ENCODE peak calls at places on chromosomes 11 and 22, in five cellular contexts. One of them, this sample, is unnamed.

GRCh38 chr11:8593935-8594909 is at the start of gene STK33:
- DNase-seq in stimulated activated naive CD8-positive, alpha-beta T cell treated with anti-CD3 and anti-CD28 coated beads, Interleukin-15, amount 100 ng/mL, for 72 hours: peak; percentile 70
- DNase-seq in amniotic stem cell: no peak
- DNase-seq in retina: peak; percentile 92
- DNase-seq in hepatocyte: peak; percentile 76
- DNase-seq in this sample: peak; percentile 43

GRCh38 chr22:44200855-44201550 is 20.3 kb downstream of the PARVG start:
- DNase-seq in stimulated activated naive CD8-positive, alpha-beta T cell treated with anti-CD3 and anti-CD28 coated beads, Interleukin-15, amount 100 ng/mL, for 72 hours: no peak
- DNase-seq in amniotic stem cell: no peak
- DNase-seq in retina: no peak
- DNase-seq in hepatocyte: no peak
- DNase-seq in this sample: no peak

GRCh38 chr11:1870326-1870696 is 17.4 kb downstream of the LSP1 start:
- DNase-seq in hepatocyte: no peak
- DNase-seq in retina: no peak
- DNase-seq in stimulated activated naive CD8-positive, alpha-beta T cell treated with anti-CD3 and anti-CD28 coated beads, Interleukin-15, amount 100 ng/mL, for 72 hours: no peak
- DNase-seq in amniotic stem cell: no peak
- DNase-seq in this sample: no peak

GRCh38 chr22:30209642-30210041 is 36.9 kb downstream of the LIF start:
- DNase-seq in amniotic stem cell: no peak
- DNase-seq in stimulated activated naive CD8-positive, alpha-beta T cell treated with anti-CD3 and anti-CD28 coated beads, Interleukin-15, amount 100 ng/mL, for 72 hours: no peak
- DNase-seq in hepatocyte: no peak
- DNase-seq in retina: no peak
- DNase-seq in this sample: no peak

GRCh38 chr11:8283510-8284272 is 20.0 kb upstream of the LMO1 start:
- DNase-seq in stimulated activated naive CD8-positive, alpha-beta T cell treated with anti-CD3 and anti-CD28 coated beads, Interleukin-15, amount 100 ng/mL, for 72 hours: no peak
- DNase-seq in amniotic stem cell: no peak
- DNase-seq in hepatocyte: peak; percentile 36
- DNase-seq in retina: peak; percentile 85
- DNase-seq in this sample: no peak

GRCh38 chr11:107929611-107930200 is 1.5 kb downstream of the RAB39A start:
- DNase-seq in stimulated activated naive CD8-positive, alpha-beta T cell treated with anti-CD3 and anti-CD28 coated beads, Interleukin-15, amount 100 ng/mL, for 72 hours: no peak
- DNase-seq in hepatocyte: no peak
- DNase-seq in retina: peak; percentile 6
- DNase-seq in amniotic stem cell: no peak
- DNase-seq in this sample: no peak

GRCh38 chr22:43388420-43388851 is 23.4 kb upstream of the MPPED1 start:
- DNase-seq in amniotic stem cell: no peak
- DNase-seq in stimulated activated naive CD8-positive, alpha-beta T cell treated with anti-CD3 and anti-CD28 coated beads, Interleukin-15, amount 100 ng/mL, for 72 hours: peak; percentile 73
- DNase-seq in hepatocyte: peak; percentile 86
- DNase-seq in retina: peak; percentile 93
- DNase-seq in this sample: peak; percentile 55

GRCh38 chr22:42444060-42444904 is 12.1 kb upstream of the NFAM1 start:
- DNase-seq in retina: peak; percentile 96
- DNase-seq in amniotic stem cell: peak; percentile 40
- DNase-seq in hepatocyte: peak; percentile 89
- DNase-seq in stimulated activated naive CD8-positive, alpha-beta T cell treated with anti-CD3 and anti-CD28 coated beads, Interleukin-15, amount 100 ng/mL, for 72 hours: peak; percentile 80
- DNase-seq in this sample: peak; percentile 34

GRCh38 chr11:26753738-26754504 is 32.1 kb upstream of the SLC5A12 start:
- DNase-seq in retina: peak; percentile 74
- DNase-seq in stimulated activated naive CD8-positive, alpha-beta T cell treated with anti-CD3 and anti-CD28 coated beads, Interleukin-15, amount 100 ng/mL, for 72 hours: no peak
- DNase-seq in hepatocyte: peak; percentile 80
- DNase-seq in amniotic stem cell: peak; percentile 39
- DNase-seq in this sample: peak; percentile 56

GRCh38 chr22:48743601-48744282 is 1083.9 kb downstream of the BRD1 start:
- DNase-seq in hepatocyte: peak; percentile 4
- DNase-seq in amniotic stem cell: no peak
- DNase-seq in stimulated activated naive CD8-positive, alpha-beta T cell treated with anti-CD3 and anti-CD28 coated beads, Interleukin-15, amount 100 ng/mL, for 72 hours: no peak
- DNase-seq in retina: no peak
- DNase-seq in this sample: no peak

GRCh38 chr11:76644591-76644990 is 26.0 kb downstream of the LRRC32 start:
- DNase-seq in hepatocyte: no peak
- DNase-seq in retina: no peak
- DNase-seq in stimulated activated naive CD8-positive, alpha-beta T cell treated with anti-CD3 and anti-CD28 coated beads, Interleukin-15, amount 100 ng/mL, for 72 hours: no peak
- DNase-seq in amniotic stem cell: no peak
- DNase-seq in this sample: no peak

GRCh38 chr11:79101736-79102135 is 339.1 kb downstream of the TENM4 start:
- DNase-seq in stimulated activated naive CD8-positive, alpha-beta T cell treated with anti-CD3 and anti-CD28 coated beads, Interleukin-15, amount 100 ng/mL, for 72 hours: no peak
- DNase-seq in amniotic stem cell: no peak
- DNase-seq in retina: no peak
- DNase-seq in hepatocyte: no peak
- DNase-seq in this sample: no peak

GRCh38 chr11:2574553-2575535 is 125.0 kb downstream of the KCNQ1OT1 start:
- DNase-seq in hepatocyte: no peak
- DNase-seq in stimulated activated naive CD8-positive, alpha-beta T cell treated with anti-CD3 and anti-CD28 coated beads, Interleukin-15, amount 100 ng/mL, for 72 hours: no peak
- DNase-seq in retina: no peak
- DNase-seq in amniotic stem cell: no peak
- DNase-seq in this sample: no peak

GRCh38 chr22:37627545-37627944 is 11.9 kb upstream of the SH3BP1 start:
- DNase-seq in amniotic stem cell: no peak
- DNase-seq in retina: no peak
- DNase-seq in stimulated activated naive CD8-positive, alpha-beta T cell treated with anti-CD3 and anti-CD28 coated beads, Interleukin-15, amount 100 ng/mL, for 72 hours: peak; percentile 46
- DNase-seq in hepatocyte: no peak
- DNase-seq in this sample: no peak

GRCh38 chr11:5992604-5993251 is 5.9 kb upstream of the OR52L1 start:
- DNase-seq in amniotic stem cell: no peak
- DNase-seq in stimulated activated naive CD8-positive, alpha-beta T cell treated with anti-CD3 and anti-CD28 coated beads, Interleukin-15, amount 100 ng/mL, for 72 hours: no peak
- DNase-seq in retina: no peak
- DNase-seq in hepatocyte: peak; percentile 37
- DNase-seq in this sample: peak; percentile 6

GRCh38 chr11:78203184-78203583 is 14.5 kb downstream of the USP35 start:
- DNase-seq in retina: no peak
- DNase-seq in stimulated activated naive CD8-positive, alpha-beta T cell treated with anti-CD3 and anti-CD28 coated beads, Interleukin-15, amount 100 ng/mL, for 72 hours: no peak
- DNase-seq in amniotic stem cell: no peak
- DNase-seq in hepatocyte: no peak
- DNase-seq in this sample: no peak

GRCh38 chr11:132058211-132058772 is 687.9 kb downstream of the NTM start:
- DNase-seq in stimulated activated naive CD8-positive, alpha-beta T cell treated with anti-CD3 and anti-CD28 coated beads, Interleukin-15, amount 100 ng/mL, for 72 hours: no peak
- DNase-seq in amniotic stem cell: no peak
- DNase-seq in retina: no peak
- DNase-seq in hepatocyte: no peak
- DNase-seq in this sample: no peak

GRCh38 chr22:44869196-44869595 is 116.8 kb downstream of the ARHGAP8 start:
- DNase-seq in amniotic stem cell: no peak
- DNase-seq in hepatocyte: no peak
- DNase-seq in stimulated activated naive CD8-positive, alpha-beta T cell treated with anti-CD3 and anti-CD28 coated beads, Interleukin-15, amount 100 ng/mL, for 72 hours: no peak
- DNase-seq in retina: no peak
- DNase-seq in this sample: no peak

GRCh38 chr11:62245271-62245753 is 3.3 kb downstream of the SCGB1D2 start:
- DNase-seq in hepatocyte: peak; percentile 69
- DNase-seq in retina: peak; percentile 13
- DNase-seq in amniotic stem cell: no peak
- DNase-seq in stimulated activated naive CD8-positive, alpha-beta T cell treated with anti-CD3 and anti-CD28 coated beads, Interleukin-15, amount 100 ng/mL, for 72 hours: no peak
- DNase-seq in this sample: peak; percentile 50

GRCh38 chr11:120467627-120468026 is 43.9 kb upstream of the GRIK4 start:
- DNase-seq in stimulated activated naive CD8-positive, alpha-beta T cell treated with anti-CD3 and anti-CD28 coated beads, Interleukin-15, amount 100 ng/mL, for 72 hours: no peak
- DNase-seq in retina: no peak
- DNase-seq in amniotic stem cell: no peak
- DNase-seq in hepatocyte: no peak
- DNase-seq in this sample: no peak

This sample was measured in HepG2.